ENCODE peak calls at places on chromosomes 11 and 22, in seven cellular contexts. F is OCI-LY7, T is hepatocyte, L is MM.1S, D is SK-N-SH, S is PC-3, V is GM23248. P is an unnamed sample.

GRCh38 chr11:19686234-19686633 is 26.4 kb upstream of the NAV2 start:
- DNase-seq in F (no peak), T (no peak), L (no peak), D (no peak), S (no peak), V (no peak), P (no peak)

GRCh38 chr22:36406139-36406538 is 18.4 kb upstream of the MYH9 start:
- DNase-seq in F (no peak), T (no peak), L (peak; percentile 24), D (no peak), S (no peak), V (peak; percentile 23), P (no peak)

GRCh38 chr11:104918113-104918824 is 20.0 kb upstream of the CASP12 start:
- DNase-seq in F (no peak), T (no peak), L (peak; percentile 51), D (no peak), S (peak; percentile 64), V (peak; percentile 79), P (no peak)

GRCh38 chr11:111745719-111746504 is 20.3 kb downstream of the PPP2R1B start:
- DNase-seq in F (no peak), T (no peak), L (no peak), D (no peak), S (peak; percentile 32), V (peak; percentile 65), P (no peak)

GRCh38 chr11:64594159-64594939 is 3.3 kb downstream of the SLC22A12 start:
- DNase-seq in F (no peak), T (no peak), L (no peak), D (no peak), S (no peak), V (no peak), P (no peak)

GRCh38 chr11:31826530-31827438 is 15.7 kb upstream of the PAX6 start:
- DNase-seq in F (no peak), T (no peak), L (no peak), D (peak; percentile 40), S (no peak), V (no peak), P (peak; percentile 66)

GRCh38 chr11:72726266-72727220 is 25.7 kb downstream of the ARAP1 start:
- DNase-seq in F (no peak), T (no peak), L (no peak), D (no peak), S (no peak), V (no peak), P (no peak)

GRCh38 chr11:60748225-60748624 is 8.4 kb upstream of the MS4A15 start:
- DNase-seq in F (no peak), T (no peak), L (no peak), D (no peak), S (no peak), V (no peak), P (no peak)

GRCh38 chr22:30183861-30184278 is 62.7 kb downstream of the LIF start:
- DNase-seq in F (no peak), T (no peak), L (no peak), D (no peak), S (no peak), V (no peak), P (no peak)

GRCh38 chr11:3831378-3832239 is 9.2 kb downstream of the RHOG start:
- DNase-seq in F (no peak), T (no peak), L (no peak), D (no peak), S (no peak), V (no peak), P (no peak)

GRCh38 chr22:17119481-17120202 is 1.5 kb downstream of the TMEM121B start:
- DNase-seq in F (no peak), T (no peak), L (no peak), D (peak; percentile 50), S (peak; percentile 3), V (peak; percentile 24), P (peak; percentile 80)

GRCh38 chr22:22951035-22951434 is 63.4 kb downstream of the IGLL5 start:
- DNase-seq in F (peak; percentile 71), T (peak; percentile 1), L (no peak), D (no peak), S (no peak), V (no peak), P (no peak)

GRCh38 chr11:8566613-8567210 is 27.3 kb downstream of the STK33 start:
- DNase-seq in F (peak; percentile 52), T (peak; percentile 63), L (peak; percentile 52), D (peak; percentile 14), S (peak; percentile 84), V (peak; percentile 59), P (peak; percentile 72)

GRCh38 chr22:35622132-35622913 is 5.2 kb upstream of the MB start:
- DNase-seq in F (no peak), T (peak; percentile 39), L (no peak), D (peak; percentile 67), S (peak; percentile 92), V (no peak), P (peak; percentile 38)

GRCh38 chr22:29481265-29482000 is 1.4 kb downstream of the NEFH start:
- DNase-seq in F (no peak), T (peak; percentile 30), L (no peak), D (no peak), S (no peak), V (no peak), P (peak; percentile 92)

GRCh38 chr22:20280866-20281265 is 12.7 kb upstream of the RTN4R start:
- DNase-seq in F (no peak), T (no peak), L (no peak), D (no peak), S (no peak), V (no peak), P (no peak)

GRCh38 chr11:103920449-103920848 is 116.0 kb upstream of the DDI1 start:
- DNase-seq in F (no peak), T (no peak), L (no peak), D (no peak), S (no peak), V (peak; percentile 50), P (no peak)

GRCh38 chr11:45146072-45147016 is at the start of gene PRDM11:
- DNase-seq in F (peak; percentile 75), T (peak; percentile 87), L (peak; percentile 40), D (peak; percentile 90), S (peak; percentile 78), V (peak; percentile 92), P (peak; percentile 58)
- TF ChIP-seq EZH2phosphoT487 in F (no peak), T (no peak), L (no peak), D (no peak), S (no peak), V (peak; percentile 41), P (no peak)

GRCh38 chr11:131624526-131624925 is 254.1 kb downstream of the NTM start:
- DNase-seq in F (no peak), T (no peak), L (no peak), D (no peak), S (no peak), V (peak; percentile 85), P (no peak)
- TF ChIP-seq EZH2phosphoT487 in F (no peak), T (no peak), L (no peak), D (no peak), S (no peak), V (no peak), P (no peak)

GRCh38 chr22:47036352-47036751 is 273.9 kb downstream of the TBC1D22A start:
- DNase-seq in F (no peak), T (no peak), L (no peak), D (no peak), S (no peak), V (no peak), P (no peak)
- TF ChIP-seq EZH2phosphoT487 in F (no peak), T (no peak), L (no peak), D (no peak), S (no peak), V (no peak), P (no peak)

DNA sequence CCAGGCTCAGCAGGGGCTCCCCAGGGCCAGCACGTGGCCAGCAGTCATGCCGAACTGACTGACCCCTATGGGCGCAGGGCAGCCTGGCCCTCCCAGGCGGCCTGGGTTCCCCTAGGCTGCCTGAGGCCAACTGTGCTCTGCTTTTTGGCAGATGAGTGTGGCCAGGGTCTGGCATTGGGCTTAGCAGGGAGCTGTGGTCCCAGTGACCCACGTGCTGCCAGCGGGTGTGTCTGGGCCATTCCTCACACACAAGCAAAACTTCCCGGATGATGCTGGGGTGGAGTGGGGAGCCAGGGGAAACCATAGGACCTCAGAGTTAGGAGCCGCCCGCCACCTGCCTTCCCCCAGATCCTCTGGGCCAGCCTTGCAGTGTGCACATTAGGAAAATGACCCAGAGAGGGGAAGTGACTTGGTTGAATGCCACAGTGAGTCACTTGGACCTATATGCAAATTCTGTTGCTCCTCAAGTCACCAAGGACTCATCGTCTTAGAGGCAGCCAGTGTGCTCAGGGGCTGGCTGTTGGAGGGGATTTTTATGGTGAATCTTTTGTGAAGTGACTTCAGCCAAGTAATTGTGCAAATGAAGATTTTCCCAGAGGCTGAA is 6.6 kb downstream of the ADORA2A start:
- DNase-seq in F (peak; percentile 92), T (no peak), L (peak; percentile 83), D (peak; percentile 18), S (peak; percentile 59), V (peak; percentile 85), P (no peak)
- TF ChIP-seq EZH2phosphoT487 in F (no peak), T (no peak), L (no peak), D (no peak), S (no peak), V (no peak), P (no peak)

GRCh38 chr11:119106564-119107537 is at the start of gene C2CD2L:
- DNase-seq in F (peak; percentile 92), T (peak; percentile 96), L (peak; percentile 94), D (peak; percentile 97), S (peak; percentile 96), V (peak; percentile 98), P (peak; percentile 95)

GRCh38 chr11:119108857-119109221 is 1.7 kb downstream of the C2CD2L start:
- DNase-seq in F (no peak), T (peak; percentile 68), L (no peak), D (no peak), S (no peak), V (no peak), P (no peak)

GRCh38 chr11:119109843-119110242 is 2.7 kb downstream of the C2CD2L start:
- DNase-seq in F (no peak), T (no peak), L (no peak), D (no peak), S (no peak), V (no peak), P (no peak)

GRCh38 chr11:119107538-119108150 is 500 bp downstream of the C2CD2L start:
- DNase-seq in F (peak; percentile 45), T (peak; percentile 39), L (no peak), D (no peak), S (no peak), V (peak; percentile 48), P (no peak)

GRCh38 chr11:119108151-119108856 is 1.2 kb downstream of the C2CD2L start:
- DNase-seq in F (peak; percentile 71), T (peak; percentile 43), L (peak; percentile 72), D (peak; percentile 49), S (peak; percentile 92), V (peak; percentile 37), P (peak; percentile 68)
- TF ChIP-seq EZH2phosphoT487 in F (no peak), T (no peak), L (no peak), D (no peak), S (no peak), V (no peak), P (no peak)

DNA sequence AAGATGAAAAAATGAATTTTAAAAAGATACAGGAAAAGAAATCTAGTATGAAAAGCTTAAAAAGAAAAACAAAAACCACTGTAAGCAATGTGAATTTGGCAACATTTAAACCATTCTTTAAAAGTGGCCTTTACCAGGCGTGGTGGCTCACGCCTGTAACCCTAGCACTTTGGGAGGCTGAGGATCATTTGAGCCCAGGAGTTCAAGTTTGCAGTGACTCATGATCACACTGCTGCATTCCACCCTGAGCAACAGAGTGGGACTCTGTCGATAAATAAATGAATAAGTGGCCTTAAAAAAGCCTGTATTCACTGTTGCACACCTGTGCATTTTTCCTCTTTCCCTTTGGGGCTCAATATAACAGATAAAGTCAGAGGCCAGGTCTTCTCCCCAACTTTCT is 69.2 kb downstream of the RAB30 start:
- DNase-seq in F (no peak), T (no peak), L (no peak), D (no peak), S (no peak), V (peak; percentile 29), P (no peak)
- TF ChIP-seq EZH2phosphoT487 in F (no peak), T (no peak), L (no peak), D (no peak), S (no peak), V (no peak), P (no peak)

P was measured in GM23338.